ENCODE peak calls at places on chromosomes 13 and 19, in five cellular contexts. K is stomach, X is transverse colon, Y is GM12878, I is tibial nerve. O is an unnamed sample.
A peak's percentile ranks its signal among the peaks of the same experiment; 100 is the strongest.

GRCh38 chr13:59356607-59357006 is 807.1 kb downstream of the DIAPH3 start:
- DNase-seq in K (no peak), X (peak; percentile 18), Y (no peak), I (no peak), O (peak; percentile 25)

GRCh38 chr13:110593430-110594130 is 21.8 kb upstream of the NAXD start:
- DNase-seq in K (no peak), X (no peak), Y (no peak), I (no peak), O (no peak)

GRCh38 chr19:15194938-15195337 is 5.9 kb downstream of the NOTCH3 start:
- DNase-seq in K (no peak), X (no peak), Y (no peak), I (no peak), O (peak; percentile 40)

GRCh38 chr13:94705081-94705751 is 7.1 kb downstream of the SOX21 start:
- DNase-seq in K (no peak), X (no peak), Y (no peak), I (no peak), O (peak; percentile 46)

GRCh38 chr13:31987535-31988170 is 43.9 kb upstream of the FRY start:
- DNase-seq in K (no peak), X (no peak), Y (no peak), I (no peak), O (no peak)

GRCh38 chr13:31803327-31803726 is 64.0 kb downstream of the RXFP2 start:
- DNase-seq in K (no peak), X (no peak), Y (no peak), I (no peak), O (no peak)

GRCh38 chr13:49400755-49401659 is 42.9 kb downstream of the CAB39L start:
- DNase-seq in K (peak; percentile 45), X (peak; percentile 22), Y (no peak), I (no peak), O (no peak)

GRCh38 chr13:94198666-94199065 is 280.8 kb downstream of the DCT start:
- DNase-seq in K (no peak), X (no peak), Y (no peak), I (no peak), O (no peak)

GRCh38 chr19:46604781-46605355 is 3.7 kb downstream of the CALM3 start:
- DNase-seq in K (no peak), X (no peak), Y (no peak), I (peak; percentile 21), O (no peak)

GRCh38 chr13:99367663-99368448 is 60.7 kb upstream of the GPR183 start:
- DNase-seq in K (no peak), X (no peak), Y (no peak), I (no peak), O (no peak)

GRCh38 chr19:51327066-51327985 is 14.6 kb downstream of the VSIG10L start:
- DNase-seq in K (peak; percentile 28), X (peak; percentile 43), Y (no peak), I (no peak), O (peak; percentile 41)

GRCh38 chr13:71255633-71256032 is 611.4 kb downstream of the DACH1 start:
- DNase-seq in K (no peak), X (no peak), Y (no peak), I (no peak), O (no peak)

GRCh38 chr19:49846408-49846807 is 4.6 kb upstream of the PTOV1 start:
- DNase-seq in K (no peak), X (no peak), Y (no peak), I (no peak), O (no peak)

GRCh38 chr19:2607712-2608601 is 94.5 kb downstream of the GNG7 start:
- DNase-seq in K (no peak), X (peak; percentile 53), Y (peak; percentile 94), I (no peak), O (peak; percentile 81)

GRCh38 chr13:99027661-99028425 is 50.0 kb upstream of the DOCK9 start:
- DNase-seq in K (no peak), X (no peak), Y (no peak), I (no peak), O (no peak)

GRCh38 chr13:79481685-79482052 is 714 bp downstream of the NDFIP2 start:
- DNase-seq in K (peak; percentile 28), X (peak; percentile 44), Y (no peak), I (no peak), O (no peak)

GRCh38 chr13:112133489-112134149 is 66.7 kb downstream of the SOX1 start:
- DNase-seq in K (no peak), X (no peak), Y (no peak), I (no peak), O (no peak)

GRCh38 chr13:99811067-99811715 is 160.4 kb downstream of the ZIC5 start:
- DNase-seq in K (no peak), X (no peak), Y (no peak), I (no peak), O (no peak)

GRCh38 chr13:101455863-101456262 is 3.4 kb downstream of the ITGBL1 start:
- DNase-seq in K (no peak), X (no peak), Y (no peak), I (no peak), O (no peak)

GRCh38 chr13:68439821-68440220 is 1209.7 kb upstream of the PCDH9 start:
- DNase-seq in K (no peak), X (no peak), Y (no peak), I (no peak), O (no peak)

GRCh38 chr13:39874331-39875055 is 219.0 kb downstream of the COG6 start:
- DNase-seq in K (no peak), X (no peak), Y (no peak), I (no peak), O (no peak)

GRCh38 chr13:42392706-42393572 is 121.0 kb downstream of the AKAP11 start:
- DNase-seq in K (no peak), X (no peak), Y (no peak), I (no peak), O (no peak)

GRCh38 chr19:44260343-44260681 is 626 bp downstream of the ZNF233 start:
- DNase-seq in K (no peak), X (peak; percentile 14), Y (no peak), I (no peak), O (no peak)

GRCh38 chr19:8017808-8018207 is 12.4 kb upstream of the ELAVL1 start:
- DNase-seq in K (no peak), X (peak; percentile 51), Y (no peak), I (no peak), O (no peak)

GRCh38 chr19:28318469-28319179 is 894.3 kb downstream of the UQCRFS1 start:
- DNase-seq in K (no peak), X (no peak), Y (no peak), I (no peak), O (no peak)

GRCh38 chr19:47610902-47611301 is 2.0 kb downstream of the BICRA start:
- DNase-seq in K (peak; percentile 64), X (peak; percentile 32), Y (no peak), I (no peak), O (no peak)

GRCh38 chr13:105167385-105167784 is 1368.1 kb downstream of the EFNB2 start:
- DNase-seq in K (no peak), X (no peak), Y (no peak), I (no peak), O (no peak)

DNA sequence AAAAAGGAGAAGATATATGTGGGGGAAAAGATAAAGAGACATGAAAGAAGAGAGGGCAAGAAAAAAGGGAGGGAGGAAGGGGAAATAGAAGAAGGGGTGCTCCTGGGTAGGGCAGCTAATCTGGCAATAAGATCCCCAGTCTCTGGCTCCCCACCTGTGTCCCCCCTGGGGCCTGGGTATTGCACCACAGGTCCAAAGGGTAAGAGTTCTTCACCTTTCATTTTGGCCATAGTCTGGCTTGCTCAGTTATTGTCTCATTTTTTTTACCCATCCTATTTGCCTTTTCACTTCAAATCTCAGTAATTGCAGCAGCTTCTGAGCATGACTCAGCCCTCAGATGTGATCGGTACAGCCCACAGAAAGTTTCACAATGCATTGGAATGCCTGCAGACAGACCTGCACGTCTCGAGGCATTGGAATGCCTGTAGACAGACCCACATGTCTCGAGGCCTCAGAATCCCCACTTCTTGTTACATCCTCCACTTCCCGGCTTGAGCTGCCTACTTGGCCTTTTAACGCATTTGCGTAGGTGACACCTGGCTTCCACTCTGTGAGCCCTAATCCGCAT is 173.7 kb downstream of the NUFIP1 start:
- DNase-seq in K (no peak), X (no peak), Y (no peak), I (no peak), O (peak; percentile 78)
- TF ChIP-seq EP300 in K (no peak), X (no peak), Y (no peak), I (peak; percentile 39), O (no peak)

GRCh38 chr19:6970021-6970420 is 51.2 kb downstream of the MBD3L2B start:
- DNase-seq in K (no peak), X (no peak), Y (no peak), I (no peak), O (no peak)

GRCh38 chr19:6967962-6968361 is 53.3 kb downstream of the MBD3L2B start:
- DNase-seq in K (no peak), X (no peak), Y (no peak), I (no peak), O (no peak)

GRCh38 chr19:6971366-6971765 is 49.9 kb downstream of the MBD3L2B start:
- DNase-seq in K (no peak), X (no peak), Y (no peak), I (no peak), O (no peak)

GRCh38 chr19:6970478-6970877 is 50.8 kb downstream of the MBD3L2B start:
- DNase-seq in K (no peak), X (no peak), Y (no peak), I (no peak), O (peak; percentile 30)

GRCh38 chr19:6969490-6969889 is 51.7 kb downstream of the MBD3L2B start:
- DNase-seq in K (no peak), X (no peak), Y (no peak), I (no peak), O (no peak)
- H3K27me3 ChIP-seq in K (no peaks in the 10 kb centered on the region), X (no peaks in the 10 kb centered on the region), Y (no peaks in the 10 kb centered on the region), I (no peaks in the 10 kb centered on the region), O (no peaks in the 10 kb centered on the region)

DNA sequence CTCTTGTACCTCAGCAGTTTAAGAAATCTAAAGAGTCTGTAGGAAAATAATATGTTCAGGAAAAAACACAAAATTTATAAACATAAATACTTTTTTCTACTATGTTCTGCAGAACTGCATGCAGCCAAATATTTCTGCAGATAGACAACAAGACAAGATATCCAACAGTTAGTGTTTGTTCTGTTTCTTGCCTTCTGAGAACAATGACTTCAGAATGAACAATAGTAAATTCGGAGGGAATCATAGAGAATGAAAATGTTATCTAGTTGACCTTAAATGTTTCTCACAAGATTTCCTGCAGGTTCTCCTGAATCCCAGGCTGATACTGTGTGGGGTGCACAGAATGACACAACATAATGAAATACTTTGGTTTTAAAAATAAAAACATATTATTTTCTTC is 180.4 kb downstream of the PCDH9 start:
- DNase-seq in K (no peak), X (no peak), Y (no peak), I (no peak), O (no peak)
- TF ChIP-seq EP300 in K (no peak), X (no peak), Y (no peak), I (no peak), O (no peak)

DNA sequence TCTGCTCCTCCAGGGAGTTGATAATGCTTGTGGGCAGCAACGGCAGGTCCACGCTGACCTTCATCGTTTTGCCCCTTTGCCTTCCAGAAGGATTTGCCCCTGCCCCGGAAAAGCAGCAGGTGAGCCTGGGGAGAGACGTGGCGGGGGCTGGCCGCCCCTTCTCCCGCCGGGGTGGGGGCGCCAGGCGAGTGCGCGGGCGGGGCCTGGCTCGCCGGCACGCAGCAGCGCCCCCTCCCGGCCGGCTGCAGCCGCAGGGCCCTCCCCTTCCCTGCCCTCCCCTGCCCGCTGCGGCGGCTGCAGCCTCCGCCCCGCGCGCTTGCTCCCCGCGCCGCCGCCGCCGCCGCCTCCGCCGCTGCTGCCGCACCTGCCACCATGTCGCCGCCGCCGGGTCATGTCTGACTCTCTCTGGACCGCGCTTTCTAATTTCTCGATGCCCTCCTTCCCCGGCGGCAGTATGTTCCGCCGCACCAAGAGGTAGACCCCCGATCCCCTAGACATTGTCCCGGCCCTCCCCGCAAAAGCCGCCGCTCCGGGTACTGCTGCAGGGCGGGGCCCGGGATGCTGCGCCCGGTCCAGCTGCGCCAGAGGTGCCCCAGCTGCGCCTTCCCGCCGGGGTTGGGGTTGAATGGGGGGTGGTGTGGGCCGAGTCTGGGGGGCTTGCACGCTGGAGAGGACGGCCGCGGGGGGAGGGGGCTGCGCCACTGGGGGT is at the start of gene MAST1:
- DNase-seq in K (peak; percentile 50), X (peak; percentile 46), Y (no peak), I (no peak), O (peak; percentile 40)
- H3K27me3 ChIP-seq in K (peaks cover 95% of the 10 kb centered on the region), X (peaks cover 99% of the 10 kb centered on the region), Y (peaks cover 40% of the 10 kb centered on the region), I (no peaks in the 10 kb centered on the region), O (peaks cover 78% of the 10 kb centered on the region)

O was measured in upper lobe of left lung.